ENCODE peak calls at places on chromosomes 11 and 22, in five cellular contexts. R, L, H, S and B are unnamed samples.

GRCh38 chr11:134863294-134863693 is 451.3 kb upstream of the B3GAT1 start:
- DNase-seq in H (no peak), S (no peak), L (no peak), R (no peak), B (no peak)

GRCh38 chr11:103907548-103908455 is 128.6 kb upstream of the DDI1 start:
- DNase-seq in S (peak), L (no peak), R (no peak), H (no peak), B (no peak)

GRCh38 chr11:126115253-126115540 is 52.5 kb upstream of the CDON start:
- DNase-seq in S (no peak), L (peak), R (no peak), H (peak), B (peak)

GRCh38 chr11:65488273-65489058 is 10.4 kb upstream of the MALAT1 start:
- DNase-seq in L (no peak), H (no peak), S (no peak), R (no peak), B (peak)

GRCh38 chr11:83990160-83990733 is 704.1 kb upstream of the CCDC90B start:
- DNase-seq in S (no peak), L (no peak), H (no peak), R (no peak), B (no peak)

GRCh38 chr11:86537541-86538222 is 134.7 kb downstream of the ME3 start:
- DNase-seq in H (no peak), S (no peak), R (no peak), L (no peak), B (no peak)

GRCh38 chr11:7577226-7577882 is 63.6 kb downstream of the PPFIBP2 start:
- DNase-seq in S (no peak), R (no peak), L (no peak), H (peak), B (no peak)

GRCh38 chr11:8256271-8257002 is 7.2 kb downstream of the LMO1 start:
- DNase-seq in L (no peak), R (no peak), H (no peak), S (no peak), B (no peak)

GRCh38 chr11:75344761-75345454 is 6.6 kb downstream of the ARRB1 start:
- DNase-seq in H (no peak), R (no peak), L (no peak), S (no peak), B (peak)

GRCh38 chr22:26164174-26164573 is 5.1 kb upstream of the SEZ6L start:
- DNase-seq in H (no peak), R (no peak), L (no peak), S (no peak), B (no peak)

GRCh38 chr11:44711113-44711512 is 15.6 kb upstream of the TSPAN18 start:
- DNase-seq in S (no peak), L (no peak), R (no peak), H (no peak), B (no peak)

GRCh38 chr11:11306855-11307254 is 46.2 kb downstream of the CSNK2A3 start:
- DNase-seq in H (no peak), L (no peak), R (no peak), S (no peak), B (no peak)

GRCh38 chr11:35274909-35275807 is 136.2 kb downstream of the CD44 start:
- DNase-seq in S (no peak), H (peak), L (peak), R (no peak), B (peak)

GRCh38 chr11:14446701-14447169 is 52.9 kb downstream of the COPB1 start:
- DNase-seq in H (no peak), R (no peak), L (no peak), S (peak), B (no peak)

GRCh38 chr11:32893091-32893946 is 708 bp downstream of the QSER1 start:
- DNase-seq in S (peak), L (peak), R (no peak), H (peak), B (peak)

GRCh38 chr11:18375941-18376340 is 18.4 kb upstream of the LDHA start:
- DNase-seq in H (no peak), L (no peak), S (no peak), R (no peak), B (no peak)

GRCh38 chr22:49469896-49470740 is 357.6 kb downstream of the BRD1 start:
- DNase-seq in S (no peak), R (no peak), L (no peak), H (no peak), B (no peak)

GRCh38 chr22:37778370-37779009 is 29.2 kb upstream of the GCAT start:
- DNase-seq in S (no peak), R (no peak), L (no peak), H (no peak), B (no peak)

GRCh38 chr22:32910358-32910757 is 108.9 kb downstream of the TIMP3 start:
- DNase-seq in L (no peak), S (no peak), H (no peak), R (no peak), B (no peak)

GRCh38 chr11:19711911-19712280 is 741 bp upstream of the NAV2 start:
- DNase-seq in S (no peak), L (peak), H (no peak), R (no peak), B (no peak)

GRCh38 chr22:46538816-46539163 is 1.4 kb upstream of the CELSR1 start:
- DNase-seq in H (no peak), L (no peak), S (no peak), R (no peak), B (no peak)

GRCh38 chr11:119759324-119759723 is 30.3 kb upstream of the NECTIN1 start:
- DNase-seq in S (peak), R (no peak), L (no peak), H (no peak), B (no peak)

GRCh38 chr22:43407591-43407990 is 4.2 kb upstream of the MPPED1 start:
- DNase-seq in H (no peak), S (no peak), R (no peak), L (no peak), B (no peak)

GRCh38 chr22:43401661-43402060 is 10.2 kb upstream of the MPPED1 start:
- DNase-seq in H (no peak), S (no peak), R (no peak), L (no peak), B (no peak)

GRCh38 chr22:43402128-43402527 is 9.7 kb upstream of the MPPED1 start:
- DNase-seq in R (no peak), L (no peak), H (no peak), S (no peak), B (no peak)

GRCh38 chr22:43406186-43406790 is 5.5 kb upstream of the MPPED1 start:
- DNase-seq in L (no peak), R (no peak), H (no peak), S (no peak), B (no peak)

GRCh38 chr22:43404673-43405385 is 7.0 kb upstream of the MPPED1 start:
- DNase-seq in R (no peak), L (no peak), H (peak), S (peak), B (no peak)
- H3K27ac ChIP-seq in R (no peak), L (no peak), H (no peak), S (peak), B (no peak)

GRCh38 chr11:114125531-114125930 is 66.0 kb downstream of the ZBTB16 start:
- DNase-seq in R (no peak), H (no peak), S (no peak), L (no peak), B (no peak)

GRCh38 chr11:114121744-114122504 is 62.4 kb downstream of the ZBTB16 start:
- DNase-seq in H (no peak), R (no peak), S (no peak), L (no peak), B (no peak)

GRCh38 chr11:114124601-114125144 is 65.2 kb downstream of the ZBTB16 start:
- DNase-seq in L (no peak), H (no peak), R (no peak), S (no peak), B (no peak)

GRCh38 chr11:114122668-114123067 is 63.2 kb downstream of the ZBTB16 start:
- DNase-seq in R (no peak), L (no peak), H (no peak), S (no peak), B (no peak)

GRCh38 chr11:114123692-114124330 is 64.3 kb downstream of the ZBTB16 start:
- DNase-seq in L (no peak), S (no peak), H (no peak), R (no peak), B (no peak)
- H3K27ac ChIP-seq in L (no peak), S (no peak), H (no peak), R (no peak), B (no peak)

GRCh38 chr11:31687861-31688260 is 123.3 kb downstream of the PAX6 start:
- DNase-seq in L (no peak), S (no peak), R (no peak), H (no peak), B (no peak)
- H3K27ac ChIP-seq in L (no peak), S (no peak), R (no peak), H (no peak), B (no peak)

GRCh38 chr11:92383430-92383829 is 158.8 kb downstream of the FAT3 start:
- DNase-seq in S (peak), H (no peak), L (no peak), R (no peak), B (no peak)

GRCh38 chr11:92382311-92382710 is 157.7 kb downstream of the FAT3 start:
- DNase-seq in L (no peak), R (no peak), S (no peak), H (no peak), B (no peak)

GRCh38 chr11:92384807-92385206 is 160.2 kb downstream of the FAT3 start:
- DNase-seq in L (no peak), H (no peak), S (no peak), R (no peak), B (no peak)

GRCh38 chr11:92386577-92386976 is 162.0 kb downstream of the FAT3 start:
- DNase-seq in S (no peak), H (no peak), R (no peak), L (no peak), B (no peak)

GRCh38 chr11:92384316-92384715 is 159.7 kb downstream of the FAT3 start:
- DNase-seq in R (no peak), H (no peak), L (no peak), S (no peak), B (no peak)
- H3K27ac ChIP-seq in R (no peak), H (no peak), L (no peak), S (no peak), B (no peak)